ENCODE peak calls at places on chromosomes 3 and 15, in five cellular contexts. One of them, this sample, is unnamed.
A peak's percentile ranks its signal among the peaks of the same experiment; 100 is the strongest.

GRCh38 chr3:186598794-186599141 is 14.1 kb upstream of the AHSG start:
- DNase-seq in anterior cingulate cortex: no peak
- DNase-seq in heart right ventricle: no peak
- DNase-seq in posterior cingulate gyrus: no peak
- DNase-seq in GM19239: no peak
- DNase-seq in this sample: no peak

GRCh38 chr3:37736632-37737031 is 125.0 kb upstream of the CTDSPL start:
- DNase-seq in heart right ventricle: no peak
- DNase-seq in anterior cingulate cortex: no peak
- DNase-seq in GM19239: no peak
- DNase-seq in posterior cingulate gyrus: no peak
- DNase-seq in this sample: no peak

GRCh38 chr3:43710607-43711006 is 19.9 kb downstream of the ABHD5 start:
- DNase-seq in posterior cingulate gyrus: no peak
- DNase-seq in heart right ventricle: no peak
- DNase-seq in anterior cingulate cortex: no peak
- DNase-seq in GM19239: no peak
- DNase-seq in this sample: no peak

GRCh38 chr3:42847731-42848130 is 27.9 kb downstream of the CYP8B1 start:
- DNase-seq in posterior cingulate gyrus: no peak
- DNase-seq in anterior cingulate cortex: no peak
- DNase-seq in GM19239: no peak
- DNase-seq in heart right ventricle: no peak
- DNase-seq in this sample: no peak

GRCh38 chr15:94042163-94042954 is 189.0 kb upstream of the MCTP2 start:
- DNase-seq in heart right ventricle: no peak
- DNase-seq in GM19239: no peak
- DNase-seq in posterior cingulate gyrus: no peak
- DNase-seq in anterior cingulate cortex: no peak
- DNase-seq in this sample: no peak

GRCh38 chr15:56732135-56732880 is 1.0 kb downstream of the ZNF280D start:
- DNase-seq in GM19239: peak; percentile 9
- DNase-seq in posterior cingulate gyrus: peak; percentile 9
- DNase-seq in heart right ventricle: peak; percentile 13
- DNase-seq in anterior cingulate cortex: no peak
- DNase-seq in this sample: no peak

GRCh38 chr15:35693887-35694286 is 147.9 kb upstream of the DPH6 start:
- DNase-seq in posterior cingulate gyrus: no peak
- DNase-seq in anterior cingulate cortex: no peak
- DNase-seq in heart right ventricle: no peak
- DNase-seq in GM19239: no peak
- DNase-seq in this sample: no peak

GRCh38 chr15:77542491-77543001 is 90.2 kb downstream of the LINGO1 start:
- DNase-seq in heart right ventricle: no peak
- DNase-seq in GM19239: no peak
- DNase-seq in anterior cingulate cortex: no peak
- DNase-seq in posterior cingulate gyrus: no peak
- DNase-seq in this sample: no peak

GRCh38 chr3:152737021-152737908 is 97.7 kb upstream of the P2RY1 start:
- DNase-seq in posterior cingulate gyrus: no peak
- DNase-seq in GM19239: peak; percentile 32
- DNase-seq in heart right ventricle: peak; percentile 11
- DNase-seq in anterior cingulate cortex: no peak
- DNase-seq in this sample: peak; percentile 21

GRCh38 chr3:198112031-198112430 is 152.0 kb downstream of the LMLN start:
- DNase-seq in GM19239: no peak
- DNase-seq in heart right ventricle: no peak
- DNase-seq in anterior cingulate cortex: no peak
- DNase-seq in posterior cingulate gyrus: no peak
- DNase-seq in this sample: no peak

GRCh38 chr3:48595075-48595525 is at the start of gene COL7A1:
- DNase-seq in GM19239: no peak
- DNase-seq in posterior cingulate gyrus: no peak
- DNase-seq in heart right ventricle: no peak
- DNase-seq in anterior cingulate cortex: no peak
- DNase-seq in this sample: no peak

GRCh38 chr15:82709081-82709420 is 624 bp downstream of the AP3B2 start:
- DNase-seq in heart right ventricle: no peak
- DNase-seq in anterior cingulate cortex: no peak
- DNase-seq in posterior cingulate gyrus: peak; percentile 36
- DNase-seq in GM19239: no peak
- DNase-seq in this sample: no peak

GRCh38 chr3:65052101-65052500 is 364.3 kb upstream of the ADAMTS9 start:
- DNase-seq in anterior cingulate cortex: no peak
- DNase-seq in heart right ventricle: no peak
- DNase-seq in GM19239: no peak
- DNase-seq in posterior cingulate gyrus: no peak
- DNase-seq in this sample: no peak

GRCh38 chr3:111601810-111602209 is 6.7 kb upstream of the ZBED2 start:
- DNase-seq in heart right ventricle: no peak
- DNase-seq in anterior cingulate cortex: no peak
- DNase-seq in GM19239: no peak
- DNase-seq in posterior cingulate gyrus: no peak
- DNase-seq in this sample: no peak